ENCODE peak calls at places on chromosomes 7 and 10, in five cellular contexts. A is breast epithelium, B is hepatocyte, J is AG04449, K is mucosa of descending colon. Y is an unnamed sample.

GRCh38 chr10:102714621-102715455 is at the start of gene SFXN2:
- DNase-seq in J (no peak), B (peak), K (peak), A (peak), Y (no peak)

GRCh38 chr7:120280743-120281142 is 7.8 kb downstream of the KCND2 start:
- DNase-seq in B (no peak), A (no peak), K (no peak), J (no peak), Y (no peak)

GRCh38 chr7:1421020-1421790 is 38.1 kb downstream of the MICALL2 start:
- DNase-seq in K (no peak), J (no peak), B (no peak), A (no peak), Y (no peak)

GRCh38 chr10:128064615-128065580 is 61.3 kb downstream of the MKI67 start:
- DNase-seq in K (peak), J (peak), B (no peak), A (no peak), Y (peak)

GRCh38 chr10:74056081-74056818 is 58.3 kb downstream of the VCL start:
- DNase-seq in B (no peak), J (peak), K (no peak), A (no peak), Y (no peak)

GRCh38 chr10:78326372-78326771 is 292.7 kb downstream of the RPS24 start:
- DNase-seq in K (no peak), J (no peak), A (no peak), B (no peak), Y (no peak)

GRCh38 chr7:102012941-102013461 is 195.6 kb downstream of the CUX1 start:
- DNase-seq in B (peak), K (no peak), A (no peak), J (peak), Y (no peak)

GRCh38 chr10:70672993-70673928 is 955 bp downstream of the ADAMTS14 start:
- DNase-seq in B (peak), K (peak), A (no peak), J (peak), Y (no peak)

GRCh38 chr10:23918839-23919238 is 290.1 kb upstream of the KIAA1217 start:
- DNase-seq in B (peak), J (no peak), A (no peak), K (no peak), Y (peak)

GRCh38 chr7:149714910-149715471 is 58.4 kb downstream of the ZNF467 start:
- DNase-seq in A (no peak), B (no peak), K (no peak), J (no peak), Y (no peak)

GRCh38 chr10:53957401-53957800 is 843.6 kb downstream of the PCDH15 start:
- DNase-seq in K (no peak), A (no peak), J (no peak), B (no peak), Y (no peak)

GRCh38 chr7:128135275-128136214 is 104.3 kb upstream of the LRRC4 start:
- DNase-seq in B (peak), J (no peak), A (no peak), K (peak), Y (no peak)

GRCh38 chr10:126013489-126014281 is 117.3 kb downstream of the FANK1 start:
- DNase-seq in A (no peak), J (peak), B (peak), K (no peak), Y (no peak)

GRCh38 chr7:73717991-73718405 is 1.5 kb downstream of the STX1A start:
- DNase-seq in J (peak), A (no peak), K (peak), B (peak), Y (no peak)

GRCh38 chr10:131580076-131580652 is 268.6 kb upstream of the TCERG1L start:
- DNase-seq in B (no peak), A (no peak), J (no peak), K (no peak), Y (no peak)

GRCh38 chr7:157096286-157097055 is 42.3 kb upstream of the UBE3C start:
- DNase-seq in A (no peak), B (peak), J (no peak), K (no peak), Y (no peak)

GRCh38 chr10:92790449-92790848 is 57.9 kb upstream of the EXOC6 start:
- DNase-seq in B (no peak), K (no peak), A (no peak), J (no peak), Y (no peak)

GRCh38 chr7:130195396-130195795 is 9.8 kb downstream of the TMEM209 start:
- DNase-seq in B (no peak), K (no peak), A (no peak), J (no peak), Y (no peak)

GRCh38 chr7:95951531-95951930 is 179.2 kb downstream of the DYNC1I1 start:
- DNase-seq in B (no peak), J (no peak), A (no peak), K (no peak), Y (no peak)

GRCh38 chr7:65722361-65722792 is 150.5 kb upstream of the VKORC1L1 start:
- DNase-seq in K (peak), B (peak), A (peak), J (no peak), Y (no peak)

GRCh38 chr10:7301039-7301768 is 109.6 kb downstream of the SFMBT2 start:
- DNase-seq in B (peak), A (no peak), K (no peak), J (no peak), Y (no peak)

GRCh38 chr7:110573862-110574528 is 516.9 kb upstream of the LRRN3 start:
- DNase-seq in A (no peak), J (peak), B (peak), K (no peak), Y (peak)

GRCh38 chr10:87660484-87661133 is 931 bp downstream of the PAPSS2 start:
- DNase-seq in A (no peak), J (no peak), K (peak), B (peak), Y (no peak)

GRCh38 chr7:148084138-148084537 is 506.4 kb upstream of the C7orf33 start:
- DNase-seq in B (peak), A (no peak), J (peak), K (peak), Y (no peak)

GRCh38 chr10:35006836-35007235 is 83.3 kb downstream of the CUL2 start:
- DNase-seq in J (no peak), B (no peak), K (no peak), A (no peak), Y (no peak)

GRCh38 chr10:116891208-116891607 is 41.9 kb downstream of the ENO4 start:
- DNase-seq in B (peak), J (peak), K (peak), A (no peak), Y (no peak)

GRCh38 chr10:102718220-102718619 is 3.8 kb downstream of the SFXN2 start:
- DNase-seq in J (no peak), A (no peak), K (no peak), B (peak), Y (no peak)

GRCh38 chr7:111918461-111918860 is 287.7 kb downstream of the DOCK4 start:
- DNase-seq in J (no peak), A (no peak), B (no peak), K (no peak), Y (no peak)
- H3K4me3 ChIP-seq in J (no peak), A (no peak), B (no peak), K (no peak), Y (no peak)

GRCh38 chr7:69018200-69018599 is 580.1 kb upstream of the AUTS2 start:
- DNase-seq in K (no peak), J (no peak), A (no peak), B (no peak), Y (no peak)
- TF ChIP-seq CTCF in K (no peak), J (no peak), A (no peak), B (no peak), Y (no peak)

GRCh38 chr7:51316666-51317581 is at the start of gene COBL:
- DNase-seq in A (no peak), B (peak), K (peak), J (no peak), Y (no peak)
- H3K4me3 ChIP-seq in A (peak), B (peak), K (peak), J (no peak), Y (peak)

GRCh38 chr10:48237225-48237855 is 37.2 kb downstream of the FRMPD2 start:
- DNase-seq in B (no peak), K (no peak), J (no peak), A (no peak), Y (no peak)
- TF ChIP-seq CTCF in B (no peak), K (no peak), J (no peak), A (no peak), Y (no peak)

GRCh38 chr10:100528123-100528884 is 1.4 kb downstream of the NDUFB8 start:
- DNase-seq in A (no peak), K (no peak), B (no peak), J (no peak), Y (no peak)
- H3K4me3 ChIP-seq in A (peak), K (no peak), B (peak), J (peak), Y (peak)

GRCh38 chr7:158413962-158414961 is 173.4 kb downstream of the PTPRN2 start:
- DNase-seq in A (peak), B (no peak), J (no peak), K (no peak), Y (no peak)
- TF ChIP-seq CTCF in A (no peak), B (no peak), J (no peak), K (no peak), Y (no peak)

GRCh38 chr10:69419096-69419760 is 2.5 kb upstream of the TACR2 start:
- DNase-seq in B (no peak), A (no peak), J (no peak), K (peak), Y (no peak)

GRCh38 chr10:69417542-69417941 is 824 bp upstream of the TACR2 start:
- DNase-seq in J (no peak), B (no peak), A (no peak), K (no peak), Y (no peak)

GRCh38 chr10:69418052-69418752 is 1.5 kb upstream of the TACR2 start:
- DNase-seq in B (no peak), J (no peak), K (peak), A (no peak), Y (no peak)

GRCh38 chr10:69421611-69422308 is 5.0 kb upstream of the TACR2 start:
- DNase-seq in A (no peak), K (peak), B (peak), J (no peak), Y (no peak)

GRCh38 chr10:69419761-69420126 is 3.0 kb upstream of the TACR2 start:
- DNase-seq in A (no peak), B (no peak), K (no peak), J (no peak), Y (no peak)
- H3K4me3 ChIP-seq in A (no peak), B (no peak), K (no peak), J (no peak), Y (no peak)

DNA sequence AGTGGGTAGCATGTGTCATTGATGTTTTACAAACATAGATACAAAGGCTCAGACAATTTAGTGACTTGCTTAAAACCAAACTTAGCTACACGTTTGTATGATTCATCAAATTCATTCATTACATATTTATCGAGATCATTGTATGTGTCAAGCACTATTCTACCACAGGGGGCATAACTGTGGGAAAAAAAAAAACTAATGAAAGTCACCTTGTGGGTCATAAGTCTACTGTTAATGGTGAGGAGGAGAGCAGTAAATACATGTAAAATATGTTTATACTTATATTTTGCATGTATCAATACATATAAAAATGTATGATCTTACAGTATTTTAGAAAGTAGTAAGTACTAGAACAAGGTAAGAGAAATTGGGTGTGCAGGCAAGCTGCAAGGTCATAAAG is 933.8 kb downstream of the IPMK start:
- DNase-seq in A (no peak), K (no peak), J (no peak), B (no peak), Y (no peak)
- TF ChIP-seq CTCF in A (no peak), K (no peak), J (no peak), B (no peak), Y (no peak)

GRCh38 chr10:51079331-51079730 is 5.0 kb downstream of the PRKG1 start:
- DNase-seq in A (no peak), J (no peak), K (no peak), B (no peak), Y (no peak)
- H3K4me3 ChIP-seq in A (no peak), J (no peak), K (no peak), B (no peak), Y (no peak)

GRCh38 chr7:121961491-121961890 is 88.5 kb downstream of the PTPRZ1 start:
- DNase-seq in K (no peak), J (no peak), A (no peak), B (no peak), Y (no peak)

GRCh38 chr7:121966538-121967332 is 93.8 kb downstream of the PTPRZ1 start:
- DNase-seq in A (no peak), J (no peak), K (no peak), B (no peak), Y (no peak)

GRCh38 chr7:121960678-121961461 is 87.9 kb downstream of the PTPRZ1 start:
- DNase-seq in J (peak), K (no peak), A (no peak), B (peak), Y (no peak)
- TF ChIP-seq CTCF in J (peak), K (no peak), A (no peak), B (peak), Y (no peak)

Y was measured in epithelial cell of proximal tubule.